ENCODE peak calls at places on chromosomes 7 and 10, in seven cellular contexts. D is naive thymus-derived CD8-positive, alpha-beta T cell; R is Calu3; Q is NCI-H524; Z is effector CD4-positive, alpha-beta T cell; T is KG1; C is AG09309. X is an unnamed sample.

GRCh38 chr7:11054033-11054432 is 80.4 kb downstream of the PHF14 start:
- DNase-seq in T (no peak), R (no peak), Z (no peak), C (no peak), Q (no peak), D (no peak), X (no peak)

GRCh38 chr10:30819306-30820190 is 190.0 kb upstream of the LYZL2 start:
- DNase-seq in R (no peak), Z (no peak), D (no peak), C (no peak), Q (peak; percentile 11), T (no peak), X (no peak)

GRCh38 chr10:71431945-71432905 is 35.5 kb downstream of the CDH23 start:
- DNase-seq in R (no peak), D (no peak), Q (no peak), T (no peak), Z (no peak), C (no peak), X (no peak)

GRCh38 chr7:83155407-83155806 is 7.3 kb downstream of the PCLO start:
- DNase-seq in C (no peak), Z (no peak), D (no peak), Q (no peak), R (no peak), T (no peak), X (no peak)

GRCh38 chr10:13790196-13790595 is 203.4 kb downstream of the PRPF18 start:
- DNase-seq in T (no peak), C (no peak), R (no peak), D (no peak), Q (no peak), Z (no peak), X (no peak)

GRCh38 chr10:16699435-16699834 is 117.8 kb downstream of the RSU1 start:
- DNase-seq in C (no peak), Z (no peak), T (no peak), R (no peak), Q (no peak), D (no peak), X (no peak)

GRCh38 chr10:72525277-72525676 is 100.6 kb downstream of the MICU1 start:
- DNase-seq in C (no peak), Q (no peak), R (peak; percentile 9), Z (no peak), T (no peak), D (no peak), X (no peak)

GRCh38 chr10:55631071-55631654 is 729.9 kb downstream of the ZWINT start:
- DNase-seq in T (peak; percentile 27), D (no peak), R (no peak), Q (peak; percentile 62), C (no peak), Z (no peak), X (no peak)

X was measured in T-helper 1 cell.